ENCODE peak calls at places on chromosomes 4 and X, in four cellular contexts. B is HCT116, K is WTC11, D is H1. L is an unnamed sample.

GRCh38 chr4:9594948-9595347 is 150.7 kb downstream of the DEFB131A start:
- DNase-seq in D (no peak), K (no peak), B (no peak), L (no peak)

GRCh38 chr4:77618383-77619241 is 13.0 kb downstream of the CXCL13 start:
- DNase-seq in B (peak; percentile 67), D (peak; percentile 83), K (peak; percentile 79), L (peak; percentile 80)

GRCh38 chrX:70720721-70721120 is 187.8 kb downstream of the TEX11 start:
- DNase-seq in B (no peak), K (no peak), D (no peak), L (no peak)

GRCh38 chrX:131816551-131817136 is 206.5 kb upstream of the STK26 start:
- DNase-seq in B (no peak), K (no peak), D (no peak), L (peak; percentile 44)

GRCh38 chrX:120205816-120206753 is 44.5 kb upstream of the ZBTB33 start:
- DNase-seq in K (no peak), B (no peak), D (no peak), L (no peak)

GRCh38 chr4:152118108-152118507 is 357.3 kb upstream of the GATB start:
- DNase-seq in B (no peak), K (no peak), D (no peak), L (no peak)

GRCh38 chr4:156999175-156999517 is 27.5 kb upstream of the PDGFC start:
- DNase-seq in B (peak; percentile 87), D (no peak), K (no peak), L (peak; percentile 55)

GRCh38 chr4:37827030-37827705 is 682 bp downstream of the PGM2 start:
- DNase-seq in D (no peak), K (no peak), B (no peak), L (peak; percentile 6)

GRCh38 chr4:24657768-24658617 is 73.6 kb upstream of the DHX15 start:
- DNase-seq in B (peak; percentile 47), D (no peak), K (no peak), L (no peak)

GRCh38 chrX:46333550-46333949 is 211.7 kb downstream of the ZNF674 start:
- DNase-seq in B (no peak), D (no peak), K (no peak), L (no peak)

GRCh38 chr4:169153451-169153850 is 117.3 kb downstream of the SH3RF1 start:
- DNase-seq in D (no peak), B (no peak), K (no peak), L (no peak)

GRCh38 chr4:159229164-159229563 is 126.3 kb downstream of the RAPGEF2 start:
- DNase-seq in B (no peak), D (no peak), K (no peak), L (no peak)

GRCh38 chr4:57191523-57192034 is 81.4 kb upstream of the IGFBP7 start:
- DNase-seq in D (peak; percentile 54), K (peak; percentile 22), B (no peak), L (peak; percentile 10)

DNA sequence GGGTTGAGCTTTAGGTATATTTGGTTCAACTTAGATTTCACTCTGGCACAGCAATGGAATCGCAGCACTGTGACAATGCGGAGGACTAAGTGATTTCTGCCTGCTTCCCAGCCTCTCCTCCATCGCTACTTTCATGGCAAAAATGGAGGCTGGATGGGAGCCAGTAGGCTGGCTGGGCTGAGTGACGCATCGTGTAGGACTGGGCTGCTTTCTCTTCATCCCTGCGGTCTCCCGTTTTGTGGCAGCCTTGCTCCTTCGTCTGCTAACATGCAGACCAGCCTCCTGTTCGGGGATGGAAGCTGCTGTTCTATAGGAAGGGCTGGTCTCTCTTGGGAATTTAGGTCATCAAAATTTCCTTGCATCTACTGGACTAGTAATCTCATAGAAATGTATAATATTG is 15.9 kb upstream of the RGS12 start:
- DNase-seq in D (peak; percentile 23), K (peak; percentile 8), B (no peak), L (no peak)
- TF ChIP-seq SP1 in D (no peak), K (no peak), B (no peak), L (no peak)

DNA sequence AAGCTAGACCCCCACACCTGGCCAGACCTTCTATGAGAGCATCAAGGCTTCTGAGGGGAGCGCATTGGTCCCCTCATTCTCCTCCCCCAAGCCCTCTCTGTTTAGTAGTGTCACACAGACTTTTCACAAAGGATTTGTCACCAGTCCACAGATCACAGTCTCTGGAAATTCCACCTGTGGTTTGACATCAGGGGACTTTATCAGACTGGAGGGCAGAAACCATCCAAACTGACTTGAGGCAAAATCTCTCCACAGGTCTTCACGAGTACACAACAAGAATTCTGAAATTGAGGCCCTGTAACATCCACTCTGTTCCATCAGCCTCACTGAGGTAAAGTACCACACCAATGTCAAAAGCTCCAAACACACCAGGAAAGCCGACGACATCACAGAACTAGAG is 112.5 kb downstream of the SH3KBP1 start:
- DNase-seq in K (no peak), D (no peak), B (no peak), L (no peak)
- TF ChIP-seq SP1 in K (no peak), D (no peak), B (no peak), L (no peak)

DNA sequence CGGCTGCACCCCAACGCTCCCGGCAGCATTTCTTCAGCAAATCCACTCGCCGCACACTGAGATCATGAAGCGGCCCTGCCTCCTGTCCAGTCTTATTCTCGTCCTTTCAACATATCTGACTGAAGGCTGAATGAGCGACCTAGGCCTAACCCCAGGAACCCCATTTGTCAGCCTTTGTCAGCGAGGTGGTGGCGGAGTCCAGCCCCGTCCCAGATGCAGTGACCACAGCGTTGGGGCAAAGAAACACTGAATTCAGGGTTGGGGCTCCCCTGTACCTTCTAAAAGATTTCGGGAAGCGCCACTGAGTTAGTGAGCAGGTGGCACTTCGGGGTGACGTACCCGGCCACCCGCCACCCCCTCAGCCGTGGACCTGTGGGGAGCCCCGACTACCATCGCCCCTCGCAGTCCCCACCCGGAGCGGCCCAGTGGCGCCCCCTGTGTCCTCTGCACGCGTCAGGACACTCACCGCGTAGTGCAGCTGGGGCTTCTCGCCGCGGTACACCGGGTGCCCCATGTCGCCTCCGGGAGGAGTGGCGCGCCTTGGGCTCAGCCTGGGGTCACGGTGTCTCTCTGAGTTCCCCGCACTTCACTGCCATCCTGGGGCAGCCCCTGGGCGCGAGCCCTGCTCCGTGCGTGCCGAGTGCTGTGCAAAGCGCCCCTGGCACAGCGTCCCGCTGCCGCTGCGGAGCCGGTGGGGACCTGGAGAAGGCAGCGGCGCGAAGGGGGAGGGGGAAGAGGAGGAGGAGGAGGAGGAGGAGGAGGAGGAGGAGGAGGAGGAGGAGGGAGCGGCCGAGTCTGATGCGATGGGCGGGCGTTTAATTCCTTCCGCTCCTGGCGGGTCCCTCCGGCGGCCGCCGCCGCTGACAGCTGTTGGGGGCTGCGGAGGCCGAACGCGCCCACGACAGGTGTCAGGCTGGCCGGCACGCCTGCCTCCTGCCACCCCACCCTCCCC is 134.1 kb downstream of the AMELX start:
- DNase-seq in B (no peak), K (peak; percentile 40), D (peak; percentile 73), L (no peak)
- TF ChIP-seq SP1 in B (no peak), K (no peak), D (no peak), L (no peak)

GRCh38 chrX:10545882-10546281 is 74.5 kb downstream of the MID1 start:
- DNase-seq in D (no peak), B (no peak), K (no peak), L (no peak)

GRCh38 chrX:10548681-10549080 is 71.7 kb downstream of the MID1 start:
- DNase-seq in K (no peak), B (no peak), D (no peak), L (no peak)

GRCh38 chrX:10554612-10555270 is 65.6 kb downstream of the MID1 start:
- DNase-seq in D (no peak), K (no peak), B (no peak), L (no peak)

DNA sequence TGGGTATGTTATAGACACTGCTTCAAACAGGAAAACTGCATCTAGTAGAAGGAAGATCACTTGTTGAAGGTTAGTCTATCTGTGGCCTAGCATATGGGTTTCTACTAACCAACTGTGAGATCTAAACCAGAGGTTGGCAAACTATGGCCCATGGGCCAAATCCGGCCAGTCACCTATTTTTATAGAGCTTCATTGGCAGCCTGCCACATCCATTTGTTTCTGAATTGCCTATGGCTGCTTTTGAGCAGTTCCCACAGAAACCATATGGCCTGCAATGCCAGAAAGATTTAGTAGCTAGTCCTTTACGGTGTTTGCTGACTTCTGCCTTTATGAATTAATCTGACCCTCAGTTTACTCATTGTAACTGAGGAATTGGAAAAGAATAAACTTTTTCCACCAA is 71.1 kb downstream of the MID1 start:
- DNase-seq in K (no peak), D (no peak), B (no peak), L (no peak)
- TF ChIP-seq SP1 in K (no peak), D (no peak), B (no peak), L (no peak)

DNA sequence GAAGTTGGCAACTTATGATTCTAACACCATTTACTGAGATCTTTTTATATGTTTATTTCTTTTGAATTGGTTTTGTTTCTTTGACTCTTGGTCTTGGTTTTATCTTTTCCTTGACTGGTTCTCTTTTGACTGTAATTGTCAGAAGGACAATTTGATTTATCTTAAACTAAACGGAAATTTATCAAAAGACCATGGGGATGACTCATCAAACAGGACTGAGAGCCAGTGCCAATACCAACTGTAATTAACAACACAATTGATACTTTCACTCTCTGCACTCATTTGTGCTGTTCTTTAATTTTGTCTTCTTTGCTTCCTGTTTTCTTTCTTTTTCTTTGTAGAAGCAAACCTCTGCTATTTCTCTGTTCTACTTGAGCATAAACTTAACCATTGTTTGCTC is 776.8 kb downstream of the CCSER1 start:
- DNase-seq in K (no peak), D (no peak), B (no peak), L (no peak)
- TF ChIP-seq SP1 in K (no peak), D (no peak), B (peak; percentile 25), L (no peak)

GRCh38 chr4:30605616-30606015 is 114.6 kb upstream of the PCDH7 start:
- DNase-seq in K (no peak), D (no peak), B (no peak), L (no peak)

DNA sequence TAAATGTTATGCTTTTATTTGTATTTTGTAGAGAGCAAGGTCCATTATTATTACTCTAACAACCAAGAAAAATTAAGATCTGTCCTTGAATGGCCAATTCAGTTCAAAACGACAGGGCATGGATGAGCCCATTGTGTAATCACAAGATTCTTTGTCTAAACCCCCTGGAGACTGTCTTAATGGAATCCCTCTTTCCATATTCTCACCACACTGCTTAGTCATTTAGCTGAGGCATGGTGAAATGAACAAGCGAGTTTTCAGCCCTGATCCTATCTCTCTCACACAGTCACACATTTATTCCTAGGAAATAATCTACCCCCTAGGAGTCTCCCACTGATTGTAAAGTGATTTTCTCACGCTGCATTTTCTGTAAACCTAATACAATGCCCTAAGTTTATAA is 119.9 kb upstream of the PCDH7 start:
- DNase-seq in B (no peak), K (no peak), D (no peak), L (no peak)
- TF ChIP-seq SP1 in B (no peak), K (no peak), D (no peak), L (no peak)

DNA sequence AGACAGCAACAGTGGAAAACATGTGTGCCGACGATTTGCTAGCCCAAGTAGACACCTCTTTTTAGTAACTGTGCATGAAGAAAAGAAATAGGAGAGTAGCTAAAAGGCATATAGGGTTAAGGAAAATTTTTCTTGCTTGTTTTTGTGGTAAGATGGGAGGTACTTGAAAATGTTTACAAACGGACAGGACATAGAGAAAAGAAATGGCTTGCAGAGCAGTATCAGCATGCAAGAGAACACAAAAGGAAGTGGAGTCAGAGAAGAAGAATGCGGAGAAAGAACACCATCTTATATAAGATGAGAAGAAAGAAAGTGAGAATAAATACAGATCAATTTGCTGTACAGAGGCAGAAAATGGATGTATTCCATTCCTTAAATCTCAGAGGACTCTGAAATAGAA is 263.7 kb upstream of the ETNPPL start:
- DNase-seq in K (no peak), B (no peak), D (no peak), L (no peak)
- TF ChIP-seq SP1 in K (no peak), B (no peak), D (no peak), L (no peak)